ENCODE peak calls at places on chromosomes 7 and 10, in eight cellular contexts. U is natural killer cell treated with Interleukin-12 subunit alpha and Interleukin-12 subunit beta and Interleukin-15 and Interleukin-18, amount 100 ng/mL, for 72 hours; K is AG08395; P is NCI-H2029; B is germinal center; R is DMS153; N is cardiac muscle cell; W is GM04503. F is an unnamed sample.

GRCh38 chr10:128137877-128138276 is 11.7 kb upstream of the MKI67 start:
- DNase-seq in U (no peak), K (peak), R (no peak), W (no peak), P (no peak), B (no peak), N (no peak), F (no peak)

GRCh38 chr10:28578454-28578853 is 45.5 kb downstream of the WAC start:
- DNase-seq in R (no peak), W (no peak), K (no peak), P (no peak), U (no peak), B (no peak), N (no peak), F (no peak)

GRCh38 chr7:106317971-106318370 is 33.2 kb upstream of the NAMPT start:
- DNase-seq in W (no peak), K (peak), U (no peak), R (no peak), B (no peak), P (no peak), N (no peak), F (no peak)

GRCh38 chr7:117259626-117260025 is 63.2 kb downstream of the WNT2 start:
- DNase-seq in K (peak), N (no peak), W (peak), P (no peak), B (no peak), U (no peak), R (no peak), F (no peak)

GRCh38 chr7:143015926-143016490 is 10.9 kb downstream of the OR9A2 start:
- DNase-seq in K (peak), B (no peak), W (peak), N (no peak), R (no peak), P (no peak), U (no peak), F (no peak)

GRCh38 chr10:22504766-22505165 is 159.5 kb downstream of the SPAG6 start:
- DNase-seq in N (no peak), U (no peak), K (no peak), W (no peak), R (no peak), B (no peak), P (no peak), F (no peak)

GRCh38 chr7:115984105-115984504 is 46.5 kb downstream of the TFEC start:
- DNase-seq in U (no peak), P (no peak), N (no peak), R (no peak), B (no peak), W (no peak), K (no peak), F (no peak)

GRCh38 chr10:35781643-35782035 is 139.5 kb upstream of the FZD8 start:
- DNase-seq in N (no peak), R (no peak), K (no peak), W (no peak), B (no peak), U (no peak), P (no peak), F (no peak)

GRCh38 chr7:1889556-1890181 is 219.6 kb downstream of the ELFN1 start:
- DNase-seq in B (no peak), R (no peak), P (no peak), N (no peak), W (no peak), K (peak), U (no peak), F (no peak)

GRCh38 chr7:73556208-73557107 is 1.0 kb downstream of the BCL7B start:
- DNase-seq in B (no peak), R (no peak), U (no peak), K (no peak), N (no peak), W (no peak), P (no peak), F (no peak)

GRCh38 chr7:138606251-138606650 is 94.9 kb downstream of the SVOPL start:
- DNase-seq in U (no peak), W (no peak), N (no peak), P (no peak), K (no peak), B (no peak), R (no peak), F (no peak)

GRCh38 chr7:33667261-33667660 is 238.1 kb upstream of the BMPER start:
- DNase-seq in K (peak), R (no peak), P (no peak), W (no peak), U (no peak), B (no peak), N (no peak), F (no peak)

GRCh38 chr10:44636625-44637024 is 251.7 kb upstream of the CXCL12 start:
- DNase-seq in R (peak), K (no peak), B (no peak), U (no peak), P (no peak), N (no peak), W (no peak), F (no peak)

GRCh38 chr10:102602272-102603045 is 41.8 kb upstream of the TRIM8 start:
- DNase-seq in P (no peak), W (peak), R (no peak), K (peak), U (no peak), N (no peak), B (no peak), F (no peak)

GRCh38 chr7:12158334-12159060 is 52.6 kb upstream of the TMEM106B start:
- DNase-seq in N (no peak), W (no peak), K (no peak), P (no peak), R (no peak), U (no peak), B (no peak), F (no peak)

GRCh38 chr7:1093916-1094508 is 6.1 kb downstream of the GPER1 start:
- DNase-seq in K (no peak), W (no peak), U (no peak), B (no peak), N (no peak), R (no peak), P (no peak), F (no peak)

F was measured in SHP77.